ENCODE peak calls at places on chromosome 1, in five cellular contexts. L, A, K, I and Y are unnamed samples.

GRCh38 chr1:32780628-32781267 is 36.4 kb downstream of the YARS1 start:
- DNase-seq in I (no peak), L (peak), A (no peak), K (no peak), Y (no peak)

GRCh38 chr1:86227026-86227425 is 70.5 kb upstream of the COL24A1 start:
- DNase-seq in K (no peak), L (no peak), I (peak), A (peak), Y (peak)

GRCh38 chr1:150511551-150511950 is 3.6 kb downstream of the ECM1 start:
- DNase-seq in L (no peak), A (no peak), I (no peak), K (no peak), Y (no peak)

GRCh38 chr1:54711536-54711935 is 4.1 kb upstream of the TTC4 start:
- DNase-seq in A (no peak), K (no peak), I (no peak), L (no peak), Y (no peak)

GRCh38 chr1:165858364-165858823 is 31.0 kb downstream of the UCK2 start:
- DNase-seq in K (no peak), A (no peak), L (no peak), I (no peak), Y (no peak)

GRCh38 chr1:30399026-30399425 is 324.4 kb downstream of the MATN1 start:
- DNase-seq in L (no peak), I (no peak), K (no peak), A (no peak), Y (no peak)

GRCh38 chr1:76867342-76868130 is at the start of gene ST6GALNAC5:
- DNase-seq in A (peak), K (peak), I (peak), L (peak), Y (no peak)

GRCh38 chr1:211928222-211928856 is 97.8 kb upstream of the LPGAT1 start:
- DNase-seq in I (peak), A (no peak), K (no peak), L (peak), Y (no peak)

GRCh38 chr1:62237950-62238374 is 43.3 kb downstream of the L1TD1 start:
- DNase-seq in I (no peak), L (no peak), A (no peak), K (no peak), Y (no peak)

GRCh38 chr1:12527564-12527963 is 90.4 kb downstream of the DHRS3 start:
- DNase-seq in A (no peak), L (no peak), I (no peak), K (no peak), Y (no peak)

GRCh38 chr1:10821388-10821787 is 24.9 kb upstream of the CASZ1 start:
- DNase-seq in K (no peak), A (no peak), I (no peak), L (no peak), Y (no peak)

GRCh38 chr1:94597701-94598100 is 56.1 kb upstream of the F3 start:
- DNase-seq in L (peak), I (no peak), A (peak), K (no peak), Y (peak)

GRCh38 chr1:95309031-95309459 is 75.0 kb downstream of the RWDD3 start:
- DNase-seq in L (peak), A (peak), K (peak), I (peak), Y (peak)

GRCh38 chr1:18093193-18093592 is 14.4 kb upstream of the IGSF21 start:
- DNase-seq in K (no peak), A (no peak), I (no peak), L (no peak), Y (no peak)

GRCh38 chr1:229410692-229411433 is 23.0 kb downstream of the ACTA1 start:
- DNase-seq in A (peak), K (peak), L (peak), I (peak), Y (peak)

GRCh38 chr1:154988053-154988954 is 5.1 kb upstream of the LENEP start:
- DNase-seq in L (no peak), K (no peak), A (no peak), I (no peak), Y (no peak)

GRCh38 chr1:40633563-40634376 is 31.7 kb downstream of the RIMS3 start:
- DNase-seq in A (no peak), L (no peak), K (no peak), I (no peak), Y (no peak)

GRCh38 chr1:17187065-17187464 is 17.9 kb upstream of the PADI1 start:
- DNase-seq in A (no peak), K (no peak), I (no peak), L (no peak), Y (no peak)

GRCh38 chr1:46458190-46458589 is 31.4 kb upstream of the DMBX1 start:
- DNase-seq in I (no peak), A (no peak), K (no peak), L (no peak), Y (no peak)

GRCh38 chr1:201764166-201764565 is 64.8 kb upstream of the IPO9 start:
- DNase-seq in I (no peak), K (no peak), A (no peak), L (no peak), Y (no peak)

GRCh38 chr1:11342677-11343076 is 69.7 kb downstream of the UBIAD1 start:
- DNase-seq in A (no peak), K (peak), L (no peak), I (no peak), Y (no peak)

GRCh38 chr1:94792473-94792875 is 27.7 kb upstream of the SLC44A3 start:
- DNase-seq in A (peak), K (peak), I (no peak), L (peak), Y (no peak)

GRCh38 chr1:115782571-115783281 is 14.2 kb upstream of the CASQ2 start:
- DNase-seq in A (peak), L (peak), I (peak), K (peak), Y (peak)

GRCh38 chr1:53631622-53632310 is 107.2 kb downstream of the GLIS1 start:
- DNase-seq in A (no peak), K (no peak), L (no peak), I (no peak), Y (no peak)

GRCh38 chr1:177448652-177449351 is 278.0 kb downstream of the BRINP2 start:
- DNase-seq in I (no peak), A (peak), K (no peak), L (peak), Y (peak)

GRCh38 chr1:185843971-185844370 is 109.8 kb downstream of the HMCN1 start:
- DNase-seq in A (peak), K (no peak), I (no peak), L (no peak), Y (no peak)

GRCh38 chr1:208270679-208271111 is 26.5 kb upstream of the PLXNA2 start:
- DNase-seq in A (peak), K (no peak), I (peak), L (no peak), Y (peak)

GRCh38 chr1:33370286-33370685 is 49.4 kb upstream of the A3GALT2 start:
- DNase-seq in A (peak), L (no peak), K (no peak), I (no peak), Y (no peak)

GRCh38 chr1:100440075-100440809 is 87.9 kb downstream of the CDC14A start:
- DNase-seq in A (no peak), L (no peak), I (no peak), K (no peak), Y (no peak)

GRCh38 chr1:116556289-116557006 is 14.4 kb downstream of the CD58 start:
- DNase-seq in K (peak), L (peak), A (peak), I (no peak), Y (peak)

GRCh38 chr1:228364068-228364705 is 42.4 kb downstream of the TRIM11 start:
- DNase-seq in I (no peak), L (no peak), K (no peak), A (no peak), Y (no peak)

GRCh38 chr1:105608713-105609112 is 1447.8 kb upstream of the PRMT6 start:
- DNase-seq in L (no peak), K (peak), I (peak), A (no peak), Y (no peak)

GRCh38 chr1:204532832-204533231 is 16.6 kb downstream of the MDM4 start:
- DNase-seq in I (no peak), A (no peak), L (no peak), K (no peak), Y (no peak)

GRCh38 chr1:59967141-59967697 is 40.6 kb upstream of the CYP2J2 start:
- DNase-seq in A (peak), I (no peak), L (no peak), K (no peak), Y (peak)

DNA sequence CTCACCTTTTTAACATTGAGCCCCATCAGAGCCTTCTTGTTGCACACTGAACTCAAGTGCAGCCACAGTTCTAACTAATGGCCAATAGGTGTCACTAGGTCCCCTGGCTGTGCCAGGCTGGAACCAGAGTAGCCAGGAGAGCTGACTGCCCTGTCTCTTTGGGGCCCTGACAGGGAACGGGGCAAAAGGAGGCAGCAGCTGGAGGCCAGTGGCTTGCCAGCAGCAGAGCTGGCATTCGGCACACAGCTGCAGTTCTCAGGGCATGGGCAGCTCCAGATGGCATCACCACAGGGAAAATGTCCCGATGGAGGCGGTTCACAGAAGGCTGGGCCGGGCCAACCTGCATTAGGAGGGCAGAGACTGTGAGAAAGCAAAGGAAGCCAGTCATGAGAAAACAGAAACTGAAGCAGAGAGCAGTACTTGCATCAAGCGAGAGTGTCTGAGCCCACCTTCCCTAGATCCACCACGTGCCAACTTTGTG is 188.6 kb downstream of the FCRL5 start:
- DNase-seq in I (peak), A (peak), L (peak), K (peak), Y (no peak)
- TF ChIP-seq CTCF in I (peak), A (peak), L (peak), K (peak), Y (peak)

GRCh38 chr1:162560303-162561036 is 1.1 kb upstream of the UAP1 start:
- DNase-seq in K (no peak), I (peak), A (no peak), L (no peak), Y (no peak)

GRCh38 chr1:162562452-162562828 is 918 bp downstream of the UAP1 start:
- DNase-seq in K (peak), A (peak), I (no peak), L (peak), Y (peak)

GRCh38 chr1:162564762-162565218 is 3.3 kb downstream of the UAP1 start:
- DNase-seq in L (no peak), K (no peak), I (no peak), A (peak), Y (no peak)

GRCh38 chr1:162561037-162561615 is 396 bp upstream of the UAP1 start:
- DNase-seq in I (peak), K (peak), L (peak), A (peak), Y (peak)

DNA sequence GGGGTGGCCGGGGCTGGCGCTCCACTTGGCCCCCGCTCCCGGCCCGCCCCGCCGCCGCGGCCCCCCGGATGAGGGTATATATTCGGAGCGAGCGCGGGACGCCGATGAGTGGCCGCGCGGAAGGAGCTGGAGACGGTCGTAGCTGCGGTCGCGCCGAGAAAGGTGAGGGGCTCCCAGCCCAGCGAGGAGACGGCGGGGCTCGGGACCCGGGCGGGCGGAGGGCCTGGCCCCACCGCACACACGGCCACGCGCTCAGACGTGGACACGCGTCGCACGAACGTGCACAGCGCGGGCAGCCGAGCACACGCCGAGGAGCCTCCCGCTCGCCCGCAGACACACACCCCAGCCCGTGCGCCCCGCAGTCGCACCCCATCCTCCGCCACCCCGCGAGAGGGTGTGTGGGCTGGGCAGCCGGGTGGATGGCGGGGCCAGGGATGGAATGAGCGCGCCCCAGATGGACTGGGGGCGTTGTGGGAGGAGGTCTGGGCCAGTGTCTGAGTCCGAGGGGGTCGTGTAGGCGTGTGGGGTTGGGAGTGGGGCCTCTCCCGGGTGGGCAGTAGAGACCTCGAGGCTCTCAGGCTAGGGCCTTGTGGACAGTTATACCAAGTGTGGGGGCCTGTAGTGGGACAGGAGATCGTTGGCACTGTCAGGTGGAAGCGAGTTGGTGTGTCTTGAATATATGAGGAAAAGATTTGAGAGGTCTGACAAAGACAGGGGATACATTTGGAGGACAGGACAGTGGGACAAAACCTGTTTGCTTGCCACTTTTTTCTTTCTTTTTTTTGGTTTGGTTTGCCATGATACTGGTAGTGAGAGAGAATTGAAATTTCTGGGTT is at the start of gene UAP1:
- DNase-seq in K (peak), L (no peak), I (peak), A (no peak), Y (no peak)
- TF ChIP-seq EZH2 in K (no peak), L (no peak), I (no peak), A (no peak), Y (no peak)

DNA sequence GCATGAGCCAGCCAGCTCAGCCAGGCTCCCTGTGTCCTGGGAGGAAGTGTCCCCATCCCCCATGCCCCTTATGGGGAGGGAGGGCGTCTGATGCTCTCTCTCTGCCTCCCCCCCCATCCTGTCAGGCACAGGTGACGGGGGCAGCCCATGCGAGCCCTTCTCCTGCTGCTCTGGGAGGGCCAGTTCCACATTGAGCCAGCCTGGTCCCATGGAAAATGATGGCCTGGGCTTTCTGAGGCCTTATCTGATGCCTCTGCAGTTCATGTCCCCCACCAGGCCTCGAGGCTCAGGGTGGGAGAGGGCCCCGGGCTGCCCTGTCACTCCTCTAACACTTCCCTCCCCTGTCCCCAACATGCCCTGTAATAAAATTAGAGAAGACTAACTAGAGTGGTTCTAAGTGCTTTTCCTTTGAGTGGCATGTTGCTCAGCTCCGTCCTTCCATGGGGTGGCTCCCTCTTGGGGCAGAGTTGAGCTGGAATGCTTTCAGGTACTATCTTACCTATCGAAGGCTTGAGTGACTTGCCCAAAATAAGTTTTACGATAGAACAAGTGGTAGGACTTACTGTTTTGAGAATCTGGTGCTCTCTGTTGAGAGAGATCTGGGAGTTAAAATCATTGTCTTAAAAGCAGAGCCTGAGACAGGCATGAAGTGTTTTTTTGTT is 1.8 kb upstream of the MTFR1L start:
- DNase-seq in K (no peak), L (no peak), I (peak), A (no peak), Y (no peak)
- TF ChIP-seq CTCF in K (peak), L (peak), I (peak), A (peak), Y (no peak)

GRCh38 chr1:1354271-1355247 is 3.8 kb downstream of the MXRA8 start:
- DNase-seq in K (no peak), A (no peak), I (no peak), L (no peak), Y (no peak)
- TF ChIP-seq EZH2 in K (no peak), A (no peak), I (peak), L (no peak), Y (no peak)

GRCh38 chr1:39378377-39378776 is 113.1 kb upstream of the BMP8A start:
- DNase-seq in L (peak), I (peak), A (no peak), K (no peak), Y (no peak)
- TF ChIP-seq CTCF in L (peak), I (peak), A (peak), K (peak), Y (peak)

GRCh38 chr1:37792943-37793686 is 532 bp upstream of the MANEAL start:
- DNase-seq in I (peak), L (no peak), A (no peak), K (no peak), Y (no peak)

GRCh38 chr1:37795340-37796110 is 1.9 kb downstream of the MANEAL start:
- DNase-seq in K (peak), A (peak), L (peak), I (peak), Y (peak)

GRCh38 chr1:37797750-37798345 is 4.2 kb downstream of the MANEAL start:
- DNase-seq in I (no peak), L (peak), A (peak), K (no peak), Y (peak)

GRCh38 chr1:37794372-37795339 is 1.0 kb downstream of the MANEAL start:
- DNase-seq in A (no peak), K (no peak), L (no peak), I (peak), Y (no peak)

DNA sequence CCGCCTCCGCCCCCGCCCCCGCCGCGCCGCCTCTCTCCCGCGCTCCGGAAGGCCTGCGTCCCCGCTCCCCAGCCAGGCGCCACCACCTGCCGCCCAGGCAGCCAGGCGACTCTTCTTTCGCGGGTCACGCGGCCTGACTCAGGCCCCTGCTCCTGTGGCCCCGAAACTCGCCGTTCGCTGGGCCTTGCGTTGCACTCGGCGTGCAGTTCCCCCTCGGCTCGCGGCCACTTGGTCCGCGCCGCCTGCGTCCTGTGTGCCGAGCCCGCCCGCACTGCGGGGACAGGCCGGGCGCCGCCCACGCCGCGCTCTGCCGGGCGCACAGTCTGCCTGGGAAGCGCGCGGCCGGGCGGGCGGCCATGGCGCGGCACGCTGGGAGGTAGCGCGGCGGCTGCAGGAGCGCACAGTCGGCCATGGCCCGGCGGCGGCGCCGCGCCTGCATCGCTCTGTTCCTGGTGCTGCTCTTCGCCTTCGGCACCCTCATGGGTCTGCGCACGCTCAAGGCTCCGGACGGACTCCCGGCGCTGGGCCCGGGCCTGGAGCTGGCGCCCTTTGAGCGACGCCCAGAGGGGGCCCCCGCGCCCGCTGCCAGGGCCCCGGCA is at the start of gene MANEAL:
- DNase-seq in K (peak), L (peak), A (peak), I (peak), Y (peak)
- TF ChIP-seq EZH2 in K (no peak), L (no peak), A (no peak), I (peak), Y (no peak)

GRCh38 chr1:36609241-36610027 is 126.7 kb upstream of the CSF3R start:
- DNase-seq in K (peak), I (peak), A (peak), L (peak), Y (no peak)
- TF ChIP-seq CTCF in K (peak), I (peak), A (peak), L (peak), Y (peak)

DNA sequence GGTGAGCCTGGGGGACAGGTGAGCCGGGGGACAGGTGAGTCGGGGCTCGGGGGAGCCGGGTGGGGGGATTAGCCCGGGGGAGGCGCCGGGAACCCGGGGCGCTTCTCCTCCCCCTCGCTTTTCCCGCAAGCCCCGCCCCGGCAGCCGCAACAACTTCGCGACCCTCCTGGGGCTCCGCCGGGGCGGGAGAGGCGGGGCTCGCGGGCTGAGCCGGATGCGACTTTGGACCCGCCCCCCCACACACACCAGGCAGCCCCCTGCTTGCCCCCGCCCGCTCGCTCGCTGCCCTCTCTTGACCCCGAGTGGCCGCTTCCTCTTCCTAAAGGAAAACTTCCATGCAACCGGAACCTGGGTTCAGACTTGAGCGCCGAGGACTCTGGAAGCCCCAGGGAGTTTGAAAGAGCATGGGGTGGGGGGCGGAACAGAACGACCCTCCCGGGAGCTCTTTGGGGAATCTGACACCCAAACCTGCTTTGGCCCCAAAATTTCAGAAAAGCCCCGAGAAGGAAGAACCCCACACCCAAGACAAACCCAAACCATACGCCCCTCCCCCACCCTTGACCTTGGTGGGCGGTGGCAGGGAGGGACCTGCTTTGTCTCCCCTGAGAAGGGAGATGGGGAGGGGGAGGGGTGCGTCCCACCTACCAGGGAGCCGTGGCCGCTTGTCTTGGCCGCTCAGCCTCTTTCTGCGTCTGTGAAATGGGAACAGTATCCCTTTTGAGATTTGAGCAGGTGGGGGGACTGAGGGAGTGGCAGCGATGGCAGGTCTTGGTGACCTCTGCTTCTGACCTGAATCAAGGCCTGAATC is 550 bp downstream of the ARHGEF16 start:
- DNase-seq in L (no peak), K (peak), A (no peak), I (peak), Y (no peak)
- TF ChIP-seq EZH2 in L (no peak), K (no peak), A (no peak), I (no peak), Y (peak)